ENCODE peak calls at places on chromosomes 4 and X, in seven cellular contexts. One of them, this sample, is unnamed.

GRCh38 chr4:38302910-38303309 is 342.7 kb downstream of the PTTG2 start:
- DNase-seq in lower leg skin: no peak
- DNase-seq in H54: no peak
- DNase-seq in heart left ventricle: no peak
- DNase-seq in body of pancreas: no peak
- DNase-seq in GM12891: no peak
- DNase-seq in ovary: no peak
- DNase-seq in this sample: no peak

GRCh38 chr4:179095585-179096228 is 1653.5 kb upstream of the AGA start:
- DNase-seq in lower leg skin: no peak
- DNase-seq in H54: no peak
- DNase-seq in heart left ventricle: no peak
- DNase-seq in body of pancreas: no peak
- DNase-seq in GM12891: no peak
- DNase-seq in ovary: no peak
- DNase-seq in this sample: peak

GRCh38 chrX:64150775-64151174 is 54.7 kb downstream of the AMER1 start:
- DNase-seq in lower leg skin: no peak
- DNase-seq in H54: no peak
- DNase-seq in heart left ventricle: no peak
- DNase-seq in body of pancreas: no peak
- DNase-seq in GM12891: no peak
- DNase-seq in ovary: no peak
- DNase-seq in this sample: no peak

GRCh38 chr4:168619266-168619631 is 122.4 kb downstream of the PALLD start:
- DNase-seq in lower leg skin: no peak
- DNase-seq in H54: no peak
- DNase-seq in heart left ventricle: no peak
- DNase-seq in body of pancreas: no peak
- DNase-seq in GM12891: no peak
- DNase-seq in ovary: no peak
- DNase-seq in this sample: no peak

GRCh38 chrX:105701310-105702052 is 120.9 kb upstream of the NRK start:
- DNase-seq in lower leg skin: no peak
- DNase-seq in H54: no peak
- DNase-seq in heart left ventricle: no peak
- DNase-seq in body of pancreas: no peak
- DNase-seq in GM12891: no peak
- DNase-seq in ovary: no peak
- DNase-seq in this sample: no peak

GRCh38 chrX:107849747-107850478 is 24.2 kb downstream of the MID2 start:
- DNase-seq in lower leg skin: no peak
- DNase-seq in H54: no peak
- DNase-seq in heart left ventricle: no peak
- DNase-seq in body of pancreas: no peak
- DNase-seq in GM12891: no peak
- DNase-seq in ovary: no peak
- DNase-seq in this sample: no peak

GRCh38 chrX:11172413-11172812 is 61.3 kb downstream of the HCCS start:
- DNase-seq in lower leg skin: no peak
- DNase-seq in H54: no peak
- DNase-seq in heart left ventricle: no peak
- DNase-seq in body of pancreas: no peak
- DNase-seq in GM12891: no peak
- DNase-seq in ovary: no peak
- DNase-seq in this sample: no peak

GRCh38 chrX:9885150-9885549 is 82.0 kb upstream of the CLDN34 start:
- DNase-seq in lower leg skin: no peak
- DNase-seq in H54: peak
- DNase-seq in heart left ventricle: peak
- DNase-seq in body of pancreas: peak
- DNase-seq in GM12891: peak
- DNase-seq in ovary: peak
- DNase-seq in this sample: peak

GRCh38 chr4:10951306-10951705 is 266.7 kb upstream of the CLNK start:
- DNase-seq in lower leg skin: no peak
- DNase-seq in H54: no peak
- DNase-seq in heart left ventricle: no peak
- DNase-seq in body of pancreas: no peak
- DNase-seq in GM12891: no peak
- DNase-seq in ovary: no peak
- DNase-seq in this sample: no peak

GRCh38 chr4:98326168-98326567 is 65.0 kb downstream of the RAP1GDS1 start:
- DNase-seq in lower leg skin: no peak
- DNase-seq in H54: no peak
- DNase-seq in heart left ventricle: no peak
- DNase-seq in body of pancreas: no peak
- DNase-seq in GM12891: no peak
- DNase-seq in ovary: no peak
- DNase-seq in this sample: no peak

GRCh38 chr4:144340931-144341330 is 200.4 kb upstream of the GYPA start:
- DNase-seq in lower leg skin: no peak
- DNase-seq in H54: no peak
- DNase-seq in heart left ventricle: no peak
- DNase-seq in body of pancreas: no peak
- DNase-seq in GM12891: no peak
- DNase-seq in ovary: no peak
- DNase-seq in this sample: no peak

GRCh38 chr4:73690051-73690744 is 50.2 kb upstream of the CXCL8 start:
- DNase-seq in lower leg skin: no peak
- DNase-seq in H54: no peak
- DNase-seq in heart left ventricle: no peak
- DNase-seq in body of pancreas: no peak
- DNase-seq in GM12891: no peak
- DNase-seq in ovary: no peak
- DNase-seq in this sample: no peak

GRCh38 chrX:101658661-101659477 is 781 bp downstream of the ARMCX2 start:
- DNase-seq in lower leg skin: peak
- DNase-seq in H54: peak
- DNase-seq in heart left ventricle: peak
- DNase-seq in body of pancreas: peak
- DNase-seq in GM12891: peak
- DNase-seq in ovary: peak
- DNase-seq in this sample: peak

GRCh38 chr4:121380448-121381147 is at the start of gene QRFPR:
- DNase-seq in lower leg skin: no peak
- DNase-seq in H54: no peak
- DNase-seq in heart left ventricle: peak
- DNase-seq in body of pancreas: no peak
- DNase-seq in GM12891: no peak
- DNase-seq in ovary: no peak
- DNase-seq in this sample: peak

GRCh38 chr4:29131304-29131703 is 1588.9 kb upstream of the PCDH7 start:
- DNase-seq in lower leg skin: no peak
- DNase-seq in H54: no peak
- DNase-seq in heart left ventricle: no peak
- DNase-seq in body of pancreas: no peak
- DNase-seq in GM12891: no peak
- DNase-seq in ovary: no peak
- DNase-seq in this sample: no peak

GRCh38 chrX:119015407-119016242 is 41.2 kb downstream of the LONRF3 start:
- DNase-seq in lower leg skin: no peak
- DNase-seq in H54: peak
- DNase-seq in heart left ventricle: peak
- DNase-seq in body of pancreas: peak
- DNase-seq in GM12891: no peak
- DNase-seq in ovary: peak
- DNase-seq in this sample: no peak

GRCh38 chr4:119070301-119070700 is 65.3 kb upstream of the MYOZ2 start:
- DNase-seq in lower leg skin: no peak
- DNase-seq in H54: no peak
- DNase-seq in heart left ventricle: no peak
- DNase-seq in body of pancreas: no peak
- DNase-seq in GM12891: no peak
- DNase-seq in ovary: no peak
- DNase-seq in this sample: no peak

GRCh38 chrX:47562615-47563243 is 1.7 kb downstream of the ARAF start:
- DNase-seq in lower leg skin: no peak
- DNase-seq in H54: no peak
- DNase-seq in heart left ventricle: no peak
- DNase-seq in body of pancreas: no peak
- DNase-seq in GM12891: no peak
- DNase-seq in ovary: no peak
- DNase-seq in this sample: peak

GRCh38 chrX:109624022-109624421 is 950 bp downstream of the KCNE5 start:
- DNase-seq in lower leg skin: no peak
- DNase-seq in H54: no peak
- DNase-seq in heart left ventricle: no peak
- DNase-seq in body of pancreas: no peak
- DNase-seq in GM12891: no peak
- DNase-seq in ovary: no peak
- DNase-seq in this sample: no peak

GRCh38 chr4:37648084-37648817 is 37.9 kb downstream of the RELL1 start:
- DNase-seq in lower leg skin: no peak
- DNase-seq in H54: peak
- DNase-seq in heart left ventricle: peak
- DNase-seq in body of pancreas: peak
- DNase-seq in GM12891: no peak
- DNase-seq in ovary: peak
- DNase-seq in this sample: no peak

GRCh38 chr4:125200556-125200955 is 114.2 kb upstream of the FAT4 start:
- DNase-seq in lower leg skin: no peak
- DNase-seq in H54: no peak
- DNase-seq in heart left ventricle: no peak
- DNase-seq in body of pancreas: no peak
- DNase-seq in GM12891: no peak
- DNase-seq in ovary: no peak
- DNase-seq in this sample: no peak

GRCh38 chrX:67555578-67556203 is 11.9 kb downstream of the AR start:
- DNase-seq in lower leg skin: peak
- DNase-seq in H54: peak
- DNase-seq in heart left ventricle: no peak
- DNase-seq in body of pancreas: peak
- DNase-seq in GM12891: no peak
- DNase-seq in ovary: no peak
- DNase-seq in this sample: peak

GRCh38 chr4:134216436-134216835 is 14.8 kb upstream of the PABPC4L start:
- DNase-seq in lower leg skin: no peak
- DNase-seq in H54: no peak
- DNase-seq in heart left ventricle: no peak
- DNase-seq in body of pancreas: no peak
- DNase-seq in GM12891: no peak
- DNase-seq in ovary: no peak
- DNase-seq in this sample: no peak

GRCh38 chr4:77336411-77337142 is 179.6 kb downstream of the CCNG2 start:
- DNase-seq in lower leg skin: no peak
- DNase-seq in H54: no peak
- DNase-seq in heart left ventricle: no peak
- DNase-seq in body of pancreas: no peak
- DNase-seq in GM12891: no peak
- DNase-seq in ovary: no peak
- DNase-seq in this sample: no peak
- TF ChIP-seq POLR2A in lower leg skin: no peak
- TF ChIP-seq POLR2A in H54: no peak
- TF ChIP-seq POLR2A in heart left ventricle: no peak
- TF ChIP-seq POLR2A in body of pancreas: no peak
- TF ChIP-seq POLR2A in GM12891: no peak
- TF ChIP-seq POLR2A in ovary: no peak
- TF ChIP-seq POLR2A in this sample: no peak

GRCh38 chrX:130114141-130114561 is 3.9 kb upstream of the ELF4 start:
- DNase-seq in lower leg skin: no peak
- DNase-seq in H54: peak
- DNase-seq in heart left ventricle: no peak
- DNase-seq in body of pancreas: no peak
- DNase-seq in GM12891: no peak
- DNase-seq in ovary: no peak
- DNase-seq in this sample: no peak
- TF ChIP-seq POLR2A in lower leg skin: no peak
- TF ChIP-seq POLR2A in H54: no peak
- TF ChIP-seq POLR2A in heart left ventricle: no peak
- TF ChIP-seq POLR2A in body of pancreas: no peak
- TF ChIP-seq POLR2A in GM12891: no peak
- TF ChIP-seq POLR2A in ovary: no peak
- TF ChIP-seq POLR2A in this sample: no peak

DNA sequence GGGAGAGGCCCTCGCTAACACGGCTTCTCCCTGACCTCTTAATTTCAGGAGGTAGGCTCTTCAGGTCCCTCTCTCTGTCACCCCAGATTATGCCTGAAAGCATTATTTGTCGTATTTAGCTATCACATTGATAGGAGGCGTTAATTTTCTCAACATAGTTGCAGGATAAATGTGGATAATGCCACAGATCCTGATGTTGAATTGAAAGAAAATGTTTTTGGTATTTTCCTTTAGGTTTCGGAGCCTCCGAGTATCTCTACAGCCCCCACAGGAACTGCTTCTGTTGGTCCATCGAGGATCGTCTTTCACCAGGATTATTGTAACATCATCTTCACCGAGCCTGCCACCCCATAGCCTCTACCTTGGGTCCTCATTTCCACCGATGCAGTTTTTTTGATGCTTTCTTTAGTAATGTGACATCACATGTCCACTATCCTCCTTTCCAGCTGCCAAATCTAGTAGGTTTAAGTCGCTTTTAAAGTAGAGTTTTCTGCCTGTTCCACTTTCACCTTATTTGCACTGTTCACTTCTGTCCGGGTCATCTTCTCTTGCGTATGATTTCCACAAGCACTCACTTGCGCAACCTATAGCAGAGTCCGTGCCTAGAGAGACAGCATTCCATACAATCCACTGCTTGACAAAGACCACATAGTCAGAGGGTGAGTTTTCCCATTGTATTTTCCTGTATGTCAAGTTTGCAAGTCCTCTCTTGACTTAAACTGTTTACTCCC is 665 bp downstream of the TIGD2 start:
- DNase-seq in lower leg skin: no peak
- DNase-seq in H54: no peak
- DNase-seq in heart left ventricle: no peak
- DNase-seq in body of pancreas: peak
- DNase-seq in GM12891: no peak
- DNase-seq in ovary: no peak
- DNase-seq in this sample: peak
- TF ChIP-seq POLR2A in lower leg skin: no peak
- TF ChIP-seq POLR2A in H54: no peak
- TF ChIP-seq POLR2A in heart left ventricle: no peak
- TF ChIP-seq POLR2A in body of pancreas: no peak
- TF ChIP-seq POLR2A in GM12891: no peak
- TF ChIP-seq POLR2A in ovary: no peak
- TF ChIP-seq POLR2A in this sample: no peak

DNA sequence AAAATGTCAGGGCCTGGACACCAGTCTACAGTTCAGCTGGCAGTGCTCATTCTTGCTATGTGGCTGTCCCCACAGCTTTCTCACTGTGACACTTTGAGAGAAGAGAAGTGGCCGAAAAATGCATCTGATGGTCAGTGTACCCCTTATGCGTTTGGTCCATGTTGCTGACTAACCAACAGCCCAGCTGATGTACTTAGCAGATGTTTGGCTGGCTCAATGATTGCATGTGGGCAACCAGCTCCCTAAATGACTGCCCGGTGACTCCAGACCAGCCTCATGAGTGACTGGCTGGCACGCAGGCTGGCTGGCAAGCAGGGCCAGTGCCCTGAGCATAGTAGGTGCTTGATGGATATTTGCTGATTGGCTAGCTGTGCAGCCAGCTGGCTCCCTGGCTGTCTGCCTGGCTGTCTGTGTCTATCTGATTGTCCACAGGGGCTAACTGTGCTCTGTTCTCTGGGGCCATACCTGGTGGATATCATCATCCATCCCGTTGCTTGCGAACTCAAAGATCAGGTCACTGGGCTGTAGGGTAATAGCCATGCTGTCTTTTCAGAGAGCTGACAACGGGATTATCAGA is 29.4 kb downstream of the ELF4 start:
- DNase-seq in lower leg skin: no peak
- DNase-seq in H54: no peak
- DNase-seq in heart left ventricle: no peak
- DNase-seq in body of pancreas: no peak
- DNase-seq in GM12891: no peak
- DNase-seq in ovary: no peak
- DNase-seq in this sample: peak
- TF ChIP-seq POLR2A in lower leg skin: no peak
- TF ChIP-seq POLR2A in H54: no peak
- TF ChIP-seq POLR2A in heart left ventricle: no peak
- TF ChIP-seq POLR2A in body of pancreas: no peak
- TF ChIP-seq POLR2A in GM12891: no peak
- TF ChIP-seq POLR2A in ovary: no peak
- TF ChIP-seq POLR2A in this sample: no peak

This sample was measured in erythroblast.